ENCODE peak calls at places on chromosomes 3 and 15, in ten cellular contexts. One of them, this sample, is unnamed.

GRCh38 chr3:42700366-42701288 is 2.0 kb downstream of the HHATL start:
- DNase-seq in Calu3: no peak
- DNase-seq in testis: no peak
- DNase-seq in OCI-LY7: no peak
- DNase-seq in lower leg skin: no peak
- DNase-seq in HL-60: no peak
- DNase-seq in left lung: peak; percentile 46
- DNase-seq in upper lobe of right lung: no peak
- DNase-seq in heart right ventricle: no peak
- DNase-seq in astrocyte of the spinal cord: no peak
- DNase-seq in this sample: no peak

GRCh38 chr15:62071711-62072308 is 5.0 kb downstream of the C2CD4A start:
- DNase-seq in left lung: no peak
- DNase-seq in Calu3: no peak
- DNase-seq in upper lobe of right lung: no peak
- DNase-seq in heart right ventricle: no peak
- DNase-seq in OCI-LY7: peak; percentile 59
- DNase-seq in lower leg skin: no peak
- DNase-seq in astrocyte of the spinal cord: peak; percentile 63
- DNase-seq in HL-60: no peak
- DNase-seq in testis: no peak
- DNase-seq in this sample: no peak

GRCh38 chr3:55708242-55708641 is 221.1 kb upstream of the WNT5A start:
- DNase-seq in Calu3: no peak
- DNase-seq in OCI-LY7: no peak
- DNase-seq in upper lobe of right lung: no peak
- DNase-seq in astrocyte of the spinal cord: no peak
- DNase-seq in left lung: no peak
- DNase-seq in lower leg skin: no peak
- DNase-seq in heart right ventricle: no peak
- DNase-seq in testis: no peak
- DNase-seq in HL-60: no peak
- DNase-seq in this sample: no peak

GRCh38 chr3:189070965-189071364 is 100.8 kb upstream of the TPRG1 start:
- DNase-seq in heart right ventricle: no peak
- DNase-seq in astrocyte of the spinal cord: no peak
- DNase-seq in lower leg skin: no peak
- DNase-seq in upper lobe of right lung: no peak
- DNase-seq in testis: no peak
- DNase-seq in OCI-LY7: no peak
- DNase-seq in Calu3: no peak
- DNase-seq in left lung: no peak
- DNase-seq in HL-60: no peak
- DNase-seq in this sample: no peak

GRCh38 chr3:28301607-28302158 is 46.8 kb upstream of the ZCWPW2 start:
- DNase-seq in astrocyte of the spinal cord: no peak
- DNase-seq in left lung: no peak
- DNase-seq in Calu3: no peak
- DNase-seq in testis: no peak
- DNase-seq in heart right ventricle: no peak
- DNase-seq in upper lobe of right lung: no peak
- DNase-seq in HL-60: no peak
- DNase-seq in OCI-LY7: no peak
- DNase-seq in lower leg skin: no peak
- DNase-seq in this sample: no peak

GRCh38 chr3:4846529-4846928 is 132.7 kb upstream of the BHLHE40 start:
- DNase-seq in Calu3: no peak
- DNase-seq in OCI-LY7: no peak
- DNase-seq in testis: no peak
- DNase-seq in HL-60: no peak
- DNase-seq in upper lobe of right lung: no peak
- DNase-seq in heart right ventricle: no peak
- DNase-seq in lower leg skin: no peak
- DNase-seq in left lung: no peak
- DNase-seq in astrocyte of the spinal cord: no peak
- DNase-seq in this sample: no peak

GRCh38 chr15:72389231-72389630 is 8.9 kb upstream of the TMEM202 start:
- DNase-seq in Calu3: no peak
- DNase-seq in upper lobe of right lung: no peak
- DNase-seq in left lung: no peak
- DNase-seq in lower leg skin: no peak
- DNase-seq in HL-60: no peak
- DNase-seq in OCI-LY7: no peak
- DNase-seq in astrocyte of the spinal cord: no peak
- DNase-seq in testis: no peak
- DNase-seq in heart right ventricle: no peak
- DNase-seq in this sample: no peak

GRCh38 chr3:110670407-110670806 is 401.2 kb upstream of the NECTIN3 start:
- DNase-seq in OCI-LY7: no peak
- DNase-seq in heart right ventricle: no peak
- DNase-seq in left lung: no peak
- DNase-seq in lower leg skin: no peak
- DNase-seq in Calu3: no peak
- DNase-seq in HL-60: no peak
- DNase-seq in upper lobe of right lung: no peak
- DNase-seq in testis: no peak
- DNase-seq in astrocyte of the spinal cord: no peak
- DNase-seq in this sample: no peak

GRCh38 chr15:58241872-58242271 is 103.7 kb downstream of the AQP9 start:
- DNase-seq in astrocyte of the spinal cord: no peak
- DNase-seq in heart right ventricle: no peak
- DNase-seq in Calu3: no peak
- DNase-seq in left lung: no peak
- DNase-seq in upper lobe of right lung: no peak
- DNase-seq in testis: no peak
- DNase-seq in HL-60: no peak
- DNase-seq in lower leg skin: no peak
- DNase-seq in OCI-LY7: no peak
- DNase-seq in this sample: no peak

GRCh38 chr3:46089237-46090011 is 62.1 kb upstream of the XCR1 start:
- DNase-seq in HL-60: peak; percentile 99
- DNase-seq in astrocyte of the spinal cord: peak; percentile 71
- DNase-seq in left lung: peak; percentile 84
- DNase-seq in upper lobe of right lung: peak; percentile 77
- DNase-seq in Calu3: peak; percentile 35
- DNase-seq in testis: peak; percentile 43
- DNase-seq in heart right ventricle: peak; percentile 51
- DNase-seq in lower leg skin: peak; percentile 75
- DNase-seq in OCI-LY7: no peak
- DNase-seq in this sample: no peak

GRCh38 chr3:52527039-52527731 is 6.5 kb downstream of the NT5DC2 start:
- DNase-seq in OCI-LY7: no peak
- DNase-seq in astrocyte of the spinal cord: no peak
- DNase-seq in upper lobe of right lung: peak; percentile 69
- DNase-seq in left lung: peak; percentile 63
- DNase-seq in Calu3: no peak
- DNase-seq in heart right ventricle: no peak
- DNase-seq in lower leg skin: no peak
- DNase-seq in HL-60: no peak
- DNase-seq in testis: no peak
- DNase-seq in this sample: no peak

DNA sequence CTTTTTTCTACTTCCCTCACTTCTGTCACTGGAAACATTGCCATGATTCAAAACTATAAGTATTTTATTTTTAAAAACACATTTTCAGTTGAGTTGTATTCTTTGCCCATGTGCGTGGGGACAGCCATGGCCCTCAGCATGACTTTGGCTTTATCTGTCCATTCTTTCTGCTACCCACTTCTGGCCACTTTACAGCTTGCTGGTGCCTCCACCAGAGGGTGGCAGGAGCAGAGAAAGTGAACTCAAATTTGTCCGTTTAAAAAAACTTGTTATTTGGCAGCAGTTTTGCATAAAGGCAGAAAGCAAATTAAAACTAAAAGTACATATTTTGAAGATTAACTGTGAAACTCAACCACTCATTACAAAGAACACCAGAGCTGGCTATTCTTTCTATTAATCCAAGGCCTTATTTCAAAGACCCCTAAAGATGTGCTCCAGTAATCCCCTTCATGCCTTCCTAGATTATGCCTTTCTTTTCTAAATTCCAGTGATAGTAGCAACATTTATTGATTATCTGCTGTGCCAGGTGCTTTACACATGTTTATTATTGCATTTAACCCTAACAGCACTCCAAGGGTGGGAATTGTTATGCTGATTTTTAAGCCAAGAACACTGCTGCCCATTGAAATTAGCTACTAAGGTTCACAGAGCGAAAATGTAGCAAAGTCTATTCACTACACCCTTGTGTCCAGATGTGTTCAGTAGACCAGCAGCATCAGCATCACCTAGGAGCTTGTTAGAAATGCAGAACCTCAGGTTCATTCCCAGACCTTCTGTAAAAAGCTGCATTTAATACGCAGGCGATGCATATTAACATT is 134.8 kb downstream of the THRB start:
- DNase-seq in lower leg skin: no peak
- DNase-seq in OCI-LY7: no peak
- DNase-seq in testis: no peak
- DNase-seq in HL-60: no peak
- DNase-seq in left lung: no peak
- DNase-seq in heart right ventricle: no peak
- DNase-seq in upper lobe of right lung: no peak
- DNase-seq in astrocyte of the spinal cord: no peak
- DNase-seq in Calu3: peak; percentile 4
- DNase-seq in this sample: no peak
- TF ChIP-seq CTCF in lower leg skin: no peak
- TF ChIP-seq CTCF in OCI-LY7: no peak
- TF ChIP-seq CTCF in testis: no peak
- TF ChIP-seq CTCF in HL-60: no peak
- TF ChIP-seq CTCF in left lung: no peak
- TF ChIP-seq CTCF in heart right ventricle: peak; percentile 23
- TF ChIP-seq CTCF in upper lobe of right lung: no peak
- TF ChIP-seq CTCF in astrocyte of the spinal cord: no peak
- TF ChIP-seq CTCF in Calu3: no peak
- TF ChIP-seq CTCF in this sample: peak; percentile 26

GRCh38 chr3:43963208-43963607 is 272.5 kb downstream of the ABHD5 start:
- DNase-seq in astrocyte of the spinal cord: no peak
- DNase-seq in upper lobe of right lung: no peak
- DNase-seq in OCI-LY7: no peak
- DNase-seq in left lung: no peak
- DNase-seq in testis: no peak
- DNase-seq in heart right ventricle: no peak
- DNase-seq in Calu3: no peak
- DNase-seq in HL-60: no peak
- DNase-seq in lower leg skin: no peak
- DNase-seq in this sample: no peak
- TF ChIP-seq CTCF in astrocyte of the spinal cord: no peak
- TF ChIP-seq CTCF in upper lobe of right lung: no peak
- TF ChIP-seq CTCF in OCI-LY7: no peak
- TF ChIP-seq CTCF in left lung: no peak
- TF ChIP-seq CTCF in testis: no peak
- TF ChIP-seq CTCF in heart right ventricle: no peak
- TF ChIP-seq CTCF in Calu3: no peak
- TF ChIP-seq CTCF in HL-60: no peak
- TF ChIP-seq CTCF in lower leg skin: no peak
- TF ChIP-seq CTCF in this sample: no peak

GRCh38 chr15:31245756-31246155 is 80.9 kb upstream of the KLF13 start:
- DNase-seq in Calu3: no peak
- DNase-seq in OCI-LY7: no peak
- DNase-seq in testis: no peak
- DNase-seq in HL-60: no peak
- DNase-seq in lower leg skin: no peak
- DNase-seq in upper lobe of right lung: peak; percentile 25
- DNase-seq in astrocyte of the spinal cord: no peak
- DNase-seq in left lung: no peak
- DNase-seq in heart right ventricle: no peak
- DNase-seq in this sample: no peak

GRCh38 chr15:31248951-31249350 is 77.7 kb upstream of the KLF13 start:
- DNase-seq in left lung: no peak
- DNase-seq in lower leg skin: no peak
- DNase-seq in astrocyte of the spinal cord: no peak
- DNase-seq in testis: no peak
- DNase-seq in HL-60: no peak
- DNase-seq in upper lobe of right lung: peak; percentile 23
- DNase-seq in Calu3: no peak
- DNase-seq in OCI-LY7: no peak
- DNase-seq in heart right ventricle: no peak
- DNase-seq in this sample: no peak

GRCh38 chr15:31248263-31248662 is 78.4 kb upstream of the KLF13 start:
- DNase-seq in lower leg skin: no peak
- DNase-seq in testis: no peak
- DNase-seq in HL-60: no peak
- DNase-seq in heart right ventricle: no peak
- DNase-seq in left lung: no peak
- DNase-seq in astrocyte of the spinal cord: no peak
- DNase-seq in OCI-LY7: no peak
- DNase-seq in upper lobe of right lung: peak; percentile 40
- DNase-seq in Calu3: no peak
- DNase-seq in this sample: no peak

GRCh38 chr15:31245135-31245689 is 81.4 kb upstream of the KLF13 start:
- DNase-seq in HL-60: no peak
- DNase-seq in astrocyte of the spinal cord: no peak
- DNase-seq in left lung: no peak
- DNase-seq in testis: no peak
- DNase-seq in heart right ventricle: no peak
- DNase-seq in Calu3: no peak
- DNase-seq in OCI-LY7: no peak
- DNase-seq in lower leg skin: no peak
- DNase-seq in upper lobe of right lung: peak; percentile 30
- DNase-seq in this sample: no peak

DNA sequence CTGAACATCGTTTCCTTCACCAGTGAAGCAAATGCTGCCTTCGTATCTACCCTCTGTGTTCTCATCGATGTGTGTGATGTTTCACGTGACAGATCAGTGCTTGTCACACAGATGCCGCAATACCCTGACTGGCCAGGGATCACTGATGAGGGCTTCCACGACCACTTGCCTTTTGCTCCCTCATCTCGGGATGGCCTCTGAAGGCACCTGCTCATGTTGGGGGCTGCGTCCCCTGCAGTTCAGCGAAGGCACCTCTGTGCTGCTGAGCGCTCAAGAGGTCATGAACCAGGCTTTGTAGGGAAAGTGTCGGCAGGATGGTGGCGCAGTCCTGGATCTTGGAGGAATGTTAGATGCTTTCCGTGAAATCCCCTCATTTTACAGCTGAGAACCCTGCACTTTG is 79.2 kb upstream of the KLF13 start:
- DNase-seq in left lung: no peak
- DNase-seq in testis: no peak
- DNase-seq in astrocyte of the spinal cord: no peak
- DNase-seq in heart right ventricle: no peak
- DNase-seq in Calu3: no peak
- DNase-seq in HL-60: no peak
- DNase-seq in lower leg skin: no peak
- DNase-seq in upper lobe of right lung: peak; percentile 20
- DNase-seq in OCI-LY7: no peak
- DNase-seq in this sample: no peak
- TF ChIP-seq CTCF in left lung: no peak
- TF ChIP-seq CTCF in testis: no peak
- TF ChIP-seq CTCF in astrocyte of the spinal cord: no peak
- TF ChIP-seq CTCF in heart right ventricle: no peak
- TF ChIP-seq CTCF in Calu3: no peak
- TF ChIP-seq CTCF in HL-60: no peak
- TF ChIP-seq CTCF in lower leg skin: no peak
- TF ChIP-seq CTCF in upper lobe of right lung: no peak
- TF ChIP-seq CTCF in OCI-LY7: no peak
- TF ChIP-seq CTCF in this sample: no peak

GRCh38 chr3:31157028-31157694 is 262.7 kb upstream of the GADL1 start:
- DNase-seq in HL-60: no peak
- DNase-seq in OCI-LY7: peak; percentile 30
- DNase-seq in heart right ventricle: no peak
- DNase-seq in lower leg skin: no peak
- DNase-seq in astrocyte of the spinal cord: no peak
- DNase-seq in left lung: no peak
- DNase-seq in upper lobe of right lung: no peak
- DNase-seq in Calu3: no peak
- DNase-seq in testis: no peak
- DNase-seq in this sample: no peak
- TF ChIP-seq CTCF in HL-60: no peak
- TF ChIP-seq CTCF in OCI-LY7: peak; percentile 72
- TF ChIP-seq CTCF in heart right ventricle: no peak
- TF ChIP-seq CTCF in lower leg skin: no peak
- TF ChIP-seq CTCF in astrocyte of the spinal cord: no peak
- TF ChIP-seq CTCF in left lung: no peak
- TF ChIP-seq CTCF in upper lobe of right lung: no peak
- TF ChIP-seq CTCF in Calu3: no peak
- TF ChIP-seq CTCF in testis: no peak
- TF ChIP-seq CTCF in this sample: no peak